ENCODE peak calls at places on chromosomes 11 and 22, in ten cellular contexts. C is thoracic aorta; Q is CD4-positive, alpha-beta T cell; F is heart left ventricle; N is endodermal cell; K is testis; S is ovary; I is cardiac muscle cell; J is HL-60; X is adrenal gland. U is an unnamed sample.
A peak's percentile ranks its signal among the peaks of the same experiment; 100 is the strongest.

GRCh38 chr11:32297629-32298028 is 137.7 kb downstream of the WT1 start:
- DNase-seq in C (no peak), Q (no peak), F (no peak), N (no peak), K (no peak), S (no peak), I (peak; percentile 80), J (no peak), X (no peak), U (no peak)

GRCh38 chr11:120302001-120302805 is 22.9 kb upstream of the TLCD5 start:
- DNase-seq in C (no peak), Q (no peak), F (no peak), N (peak; percentile 69), K (no peak), S (no peak), I (no peak), J (no peak), X (no peak), U (peak; percentile 77)

GRCh38 chr22:47626428-47627390 is 864.3 kb downstream of the TBC1D22A start:
- DNase-seq in C (no peak), Q (no peak), F (no peak), N (peak; percentile 56), K (no peak), S (peak; percentile 19), I (no peak), J (no peak), X (no peak), U (no peak)

GRCh38 chr11:66443602-66444001 is 5.0 kb upstream of the MRPL11 start:
- DNase-seq in C (no peak), Q (no peak), F (no peak), N (no peak), K (no peak), S (no peak), I (peak; percentile 58), J (peak; percentile 93), X (no peak), U (no peak)

GRCh38 chr22:37981282-37982011 is 2.9 kb downstream of the SOX10 start:
- DNase-seq in C (no peak), Q (no peak), F (no peak), N (no peak), K (no peak), S (no peak), I (no peak), J (no peak), X (no peak), U (peak; percentile 53)

GRCh38 chr11:94147433-94147845 is 18.8 kb downstream of the PANX1 start:
- DNase-seq in C (no peak), Q (no peak), F (no peak), N (no peak), K (peak; percentile 38), S (no peak), I (no peak), J (no peak), X (no peak), U (no peak)

GRCh38 chr11:83691387-83692088 is 405.4 kb upstream of the CCDC90B start:
- DNase-seq in C (no peak), Q (no peak), F (peak; percentile 44), N (no peak), K (peak; percentile 23), S (no peak), I (peak; percentile 71), J (no peak), X (peak; percentile 17), U (no peak)

GRCh38 chr11:57751676-57752253 is at the start of gene BTBD18:
- DNase-seq in C (no peak), Q (no peak), F (peak; percentile 37), N (peak; percentile 80), K (peak; percentile 65), S (no peak), I (peak; percentile 76), J (no peak), X (peak; percentile 74), U (peak; percentile 55)

GRCh38 chr11:132496341-132496740 is 1036.0 kb downstream of the OPCML start:
- DNase-seq in C (no peak), Q (no peak), F (no peak), N (no peak), K (peak; percentile 26), S (no peak), I (peak; percentile 46), J (no peak), X (peak; percentile 30), U (no peak)

GRCh38 chr11:92978226-92979111 is 9.0 kb downstream of the MTNR1B start:
- DNase-seq in C (no peak), Q (no peak), F (no peak), N (no peak), K (no peak), S (no peak), I (no peak), J (no peak), X (no peak), U (no peak)

GRCh38 chr11:106986261-106986660 is 32.0 kb downstream of the GUCY1A2 start:
- DNase-seq in C (no peak), Q (no peak), F (no peak), N (no peak), K (no peak), S (no peak), I (peak; percentile 59), J (no peak), X (no peak), U (no peak)

GRCh38 chr11:58503361-58503856 is 4.5 kb downstream of the OR5B21 start:
- DNase-seq in C (no peak), Q (no peak), F (no peak), N (no peak), K (no peak), S (no peak), I (no peak), J (no peak), X (no peak), U (no peak)

DNA sequence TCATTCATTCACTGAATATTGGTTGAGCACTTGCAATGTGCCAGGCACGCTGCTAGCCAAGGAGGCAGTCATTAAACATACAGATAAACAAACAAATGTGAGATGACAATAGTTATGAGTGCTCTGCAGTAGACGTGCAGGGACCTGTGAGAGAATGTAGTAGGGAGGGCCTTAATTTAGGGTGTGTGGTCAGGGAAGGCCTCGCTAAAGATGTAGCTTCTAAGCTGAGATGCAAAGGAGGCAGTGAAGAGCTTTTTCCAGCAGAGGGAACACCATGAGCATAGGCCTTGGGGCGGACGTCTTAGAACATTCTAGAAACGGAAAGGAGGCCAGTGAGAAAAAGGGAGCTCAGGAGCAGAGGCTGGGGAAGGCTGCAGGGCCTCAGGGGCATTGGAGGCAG is 789 bp upstream of the NCF4 start:
- DNase-seq in C (no peak), Q (no peak), F (no peak), N (no peak), K (no peak), S (no peak), I (no peak), J (no peak), X (no peak), U (no peak)
- TF ChIP-seq CTCF in C (no peak), Q (no peak), F (no peak), N (no peak), K (no peak), S (no peak), I (peak; percentile 14), J (no peak), X (no peak), U (no peak)

GRCh38 chr22:24367841-24368240 is 59.6 kb upstream of the ADORA2A start:
- DNase-seq in C (no peak), Q (no peak), F (no peak), N (no peak), K (no peak), S (no peak), I (peak; percentile 67), J (no peak), X (no peak), U (no peak)
- H3K27me3 ChIP-seq in C (no peaks in the 10 kb centered on the region), Q (no peaks in the 10 kb centered on the region), F (no peaks in the 10 kb centered on the region), N (no peaks in the 10 kb centered on the region), K (no peaks in the 10 kb centered on the region), S (no peaks in the 10 kb centered on the region), I (no peaks in the 10 kb centered on the region), J (no peaks in the 10 kb centered on the region), X (no peaks in the 10 kb centered on the region), U (no peaks in the 10 kb centered on the region)

GRCh38 chr11:76686261-76687079 is 15.9 kb upstream of the LRRC32 start:
- DNase-seq in C (no peak), Q (no peak), F (no peak), N (peak; percentile 67), K (no peak), S (no peak), I (no peak), J (no peak), X (no peak), U (no peak)
- TF ChIP-seq CTCF in C (no peak), Q (no peak), F (no peak), N (peak; percentile 38), K (no peak), S (no peak), I (no peak), J (no peak), X (no peak), U (no peak)

GRCh38 chr11:61505106-61505505 is 3.4 kb upstream of the LRRC10B start:
- DNase-seq in C (no peak), Q (no peak), F (no peak), N (no peak), K (no peak), S (no peak), I (no peak), J (no peak), X (no peak), U (no peak)

GRCh38 chr11:61507962-61508824 is at the start of gene LRRC10B:
- DNase-seq in C (no peak), Q (no peak), F (no peak), N (peak; percentile 96), K (peak; percentile 67), S (no peak), I (no peak), J (peak; percentile 57), X (no peak), U (peak; percentile 84)

GRCh38 chr11:61509058-61510029 is 795 bp downstream of the LRRC10B start:
- DNase-seq in C (no peak), Q (peak; percentile 21), F (peak; percentile 54), N (peak; percentile 92), K (peak; percentile 72), S (peak; percentile 61), I (peak; percentile 72), J (peak; percentile 82), X (peak; percentile 72), U (peak; percentile 69)

GRCh38 chr11:61505640-61506155 is 2.9 kb upstream of the LRRC10B start:
- DNase-seq in C (no peak), Q (no peak), F (no peak), N (no peak), K (no peak), S (no peak), I (no peak), J (no peak), X (no peak), U (no peak)

DNA sequence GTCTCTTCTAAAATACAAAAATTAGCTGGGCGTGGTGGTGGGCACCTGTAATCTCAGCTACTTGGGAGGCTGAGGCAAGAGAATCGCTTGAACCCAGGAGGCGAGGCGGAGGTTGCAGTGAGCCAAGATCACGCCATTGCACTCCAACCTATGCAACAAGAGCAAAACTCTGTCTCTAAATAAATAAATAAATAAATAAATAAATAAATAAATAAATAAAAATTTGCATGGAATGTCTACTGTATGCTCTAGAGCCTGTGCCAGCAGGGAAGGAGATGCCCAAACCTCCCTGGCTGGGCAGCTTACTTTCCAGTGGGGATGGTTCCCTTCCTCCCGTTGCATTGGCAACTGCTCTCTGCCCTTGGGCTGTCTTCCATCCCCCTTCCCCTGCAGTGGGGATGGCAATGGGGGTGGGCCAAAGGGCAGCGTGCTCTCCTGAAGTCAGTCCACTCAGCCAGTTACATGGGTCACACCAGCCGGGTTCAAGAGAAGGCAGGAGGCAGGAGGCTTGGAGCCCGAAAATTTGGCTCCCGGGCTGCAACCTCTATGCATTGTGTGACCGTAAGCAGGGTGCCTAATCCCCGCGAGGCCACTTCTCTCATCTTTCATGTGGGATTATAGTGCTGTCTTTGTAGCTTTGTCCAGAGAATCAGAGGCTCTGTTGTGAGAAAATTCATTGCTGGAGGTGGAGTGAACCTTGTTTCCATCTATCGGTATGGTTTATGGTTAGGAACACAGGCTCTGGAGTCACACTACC is 1.4 kb upstream of the LRRC10B start:
- DNase-seq in C (no peak), Q (no peak), F (no peak), N (no peak), K (no peak), S (no peak), I (no peak), J (no peak), X (no peak), U (no peak)
- H3K27me3 ChIP-seq in C (no peaks in the 10 kb centered on the region), Q (peaks cover 54% of the 10 kb centered on the region), F (peaks cover 13% of the 10 kb centered on the region), N (peaks cover 51% of the 10 kb centered on the region), K (no peaks in the 10 kb centered on the region), S (peaks cover 3% of the 10 kb centered on the region), I (peaks cover 51% of the 10 kb centered on the region), J (peaks cover 31% of the 10 kb centered on the region), X (peaks cover 24% of the 10 kb centered on the region), U (peaks cover 5% of the 10 kb centered on the region)

U was measured in colonic mucosa.